ENCODE peak calls at places on chromosome 2, in ten cellular contexts. F is PC-3, B is GM12865, U is K562, K is tibial artery, O is right lobe of liver, X is heart right ventricle, R is Peyer's patch, T is aorta, J is left lung. C is an unnamed sample.

GRCh38 chr2:30684996-30685395 is 122.2 kb downstream of the CAPN13 start:
- DNase-seq in K (no peak), R (no peak), O (peak), U (no peak), X (no peak), F (no peak), B (no peak), T (no peak), J (no peak), C (no peak)

GRCh38 chr2:204842731-204843490 is 297.6 kb downstream of the PARD3B start:
- DNase-seq in K (no peak), O (no peak), J (no peak), U (no peak), B (no peak), F (peak), X (no peak), T (peak), R (no peak), C (peak)

GRCh38 chr2:224796695-224797305 is 80.6 kb upstream of the CCDC195 start:
- DNase-seq in U (no peak), X (no peak), T (no peak), F (no peak), K (no peak), O (no peak), B (no peak), R (no peak), J (no peak), C (no peak)

GRCh38 chr2:31762085-31762484 is 181.3 kb upstream of the SRD5A2 start:
- DNase-seq in X (no peak), O (no peak), U (no peak), B (no peak), T (no peak), K (no peak), J (no peak), F (peak), R (no peak), C (no peak)

GRCh38 chr2:43221660-43222471 is 4.5 kb downstream of the ZFP36L2 start:
- DNase-seq in K (peak), J (peak), T (peak), U (peak), B (peak), F (peak), X (peak), R (peak), O (peak), C (peak)

GRCh38 chr2:15836134-15836941 is 104.0 kb upstream of the MYCN start:
- DNase-seq in T (no peak), B (no peak), R (no peak), X (no peak), F (no peak), J (no peak), K (no peak), U (no peak), O (no peak), C (no peak)

GRCh38 chr2:44655401-44655864 is 286.1 kb upstream of the SIX3 start:
- DNase-seq in O (no peak), F (no peak), X (no peak), K (no peak), J (no peak), U (no peak), R (no peak), T (no peak), B (no peak), C (no peak)

GRCh38 chr2:23524261-23524706 is 139.3 kb downstream of the KLHL29 start:
- DNase-seq in R (no peak), K (peak), B (no peak), F (peak), O (no peak), U (no peak), X (no peak), J (no peak), T (peak), C (peak)

GRCh38 chr2:48601349-48601748 is 16.3 kb upstream of the GTF2A1L start:
- DNase-seq in J (no peak), R (no peak), O (no peak), B (peak), K (no peak), T (no peak), U (peak), F (peak), X (no peak), C (peak)

GRCh38 chr2:128288781-128289180 is 29.9 kb downstream of the HS6ST1 start:
- DNase-seq in K (no peak), F (no peak), J (peak), T (no peak), U (no peak), O (no peak), R (no peak), B (no peak), X (no peak), C (no peak)

GRCh38 chr2:128286011-128286721 is 32.5 kb downstream of the HS6ST1 start:
- DNase-seq in T (peak), F (no peak), X (peak), O (no peak), K (no peak), J (peak), B (no peak), U (no peak), R (no peak), C (no peak)

GRCh38 chr2:128287780-128288735 is 30.6 kb downstream of the HS6ST1 start:
- DNase-seq in K (no peak), J (no peak), R (no peak), F (no peak), T (no peak), O (no peak), U (no peak), B (no peak), X (no peak), C (no peak)

GRCh38 chr2:128285329-128285931 is 33.2 kb downstream of the HS6ST1 start:
- DNase-seq in B (no peak), X (peak), F (no peak), J (peak), U (no peak), O (no peak), R (no peak), T (peak), K (no peak), C (no peak)

GRCh38 chr2:128286905-128287779 is 31.5 kb downstream of the HS6ST1 start:
- DNase-seq in F (no peak), B (no peak), R (no peak), O (no peak), T (peak), U (no peak), J (peak), X (peak), K (no peak), C (no peak)
- H3K4me3 ChIP-seq in F (no peak), B (no peak), R (no peak), O (no peak), T (no peak), U (no peak), J (no peak), X (no peak), K (no peak), C (no peak)

GRCh38 chr2:239300871-239301742 is 99.7 kb downstream of the HDAC4 start:
- DNase-seq in X (no peak), F (no peak), K (peak), R (peak), J (peak), T (peak), U (no peak), B (no peak), O (peak), C (no peak)

GRCh38 chr2:239299218-239299939 is 101.4 kb downstream of the HDAC4 start:
- DNase-seq in U (no peak), K (peak), J (no peak), T (peak), R (peak), F (no peak), X (no peak), O (peak), B (no peak), C (no peak)

GRCh38 chr2:239298126-239298804 is 102.6 kb downstream of the HDAC4 start:
- DNase-seq in B (no peak), T (peak), O (peak), R (peak), J (no peak), F (peak), U (no peak), K (peak), X (no peak), C (no peak)

GRCh38 chr2:239302083-239302807 is 98.6 kb downstream of the HDAC4 start:
- DNase-seq in U (no peak), F (no peak), X (no peak), B (no peak), J (no peak), T (peak), K (peak), O (no peak), R (peak), C (no peak)

DNA sequence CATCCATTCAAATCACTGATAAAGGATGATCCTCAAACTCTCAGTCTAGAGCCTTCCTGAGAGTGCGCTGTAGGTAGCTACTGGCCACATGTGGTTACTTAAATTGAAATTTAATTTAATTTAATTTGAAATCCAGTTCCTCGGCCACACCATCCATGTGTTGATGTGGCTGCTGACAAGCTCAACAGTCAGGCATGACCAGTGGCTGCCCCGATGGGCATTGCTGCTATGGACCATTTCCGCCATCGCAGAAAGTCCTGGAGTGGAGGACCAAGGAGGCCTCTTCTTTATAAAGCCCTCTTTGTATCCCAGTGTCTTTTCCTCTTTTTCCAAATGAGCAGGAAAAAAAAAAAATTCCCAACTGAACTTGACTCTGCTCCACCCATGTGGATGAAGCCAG is 100.6 kb downstream of the HDAC4 start:
- DNase-seq in T (peak), J (no peak), K (no peak), U (no peak), R (peak), F (no peak), X (no peak), B (no peak), O (no peak), C (no peak)
- H3K4me3 ChIP-seq in T (no peak), J (no peak), K (no peak), U (no peak), R (no peak), F (no peak), X (no peak), B (no peak), O (no peak), C (no peak)

GRCh38 chr2:191839918-191840804 is 6.7 kb downstream of the CAVIN2 start:
- DNase-seq in R (no peak), T (no peak), U (no peak), X (no peak), B (no peak), F (no peak), O (no peak), K (no peak), J (no peak), C (no peak)

GRCh38 chr2:191838526-191838925 is 8.4 kb downstream of the CAVIN2 start:
- DNase-seq in R (no peak), O (no peak), U (no peak), T (no peak), K (no peak), F (no peak), J (no peak), X (no peak), B (no peak), C (no peak)

GRCh38 chr2:191844706-191845105 is 2.2 kb downstream of the CAVIN2 start:
- DNase-seq in U (no peak), X (no peak), R (no peak), J (no peak), T (no peak), K (no peak), F (no peak), O (no peak), B (no peak), C (no peak)

GRCh38 chr2:191836853-191837769 is 9.8 kb downstream of the CAVIN2 start:
- DNase-seq in O (no peak), R (no peak), T (no peak), U (peak), F (no peak), K (no peak), B (peak), X (no peak), J (no peak), C (no peak)

GRCh38 chr2:191840916-191841315 is 6.0 kb downstream of the CAVIN2 start:
- DNase-seq in K (no peak), J (no peak), F (no peak), R (no peak), B (no peak), O (no peak), U (no peak), X (no peak), T (no peak), C (no peak)
- H3K4me3 ChIP-seq in K (no peak), J (peak), F (no peak), R (no peak), B (no peak), O (no peak), U (peak), X (peak), T (no peak), C (no peak)

DNA sequence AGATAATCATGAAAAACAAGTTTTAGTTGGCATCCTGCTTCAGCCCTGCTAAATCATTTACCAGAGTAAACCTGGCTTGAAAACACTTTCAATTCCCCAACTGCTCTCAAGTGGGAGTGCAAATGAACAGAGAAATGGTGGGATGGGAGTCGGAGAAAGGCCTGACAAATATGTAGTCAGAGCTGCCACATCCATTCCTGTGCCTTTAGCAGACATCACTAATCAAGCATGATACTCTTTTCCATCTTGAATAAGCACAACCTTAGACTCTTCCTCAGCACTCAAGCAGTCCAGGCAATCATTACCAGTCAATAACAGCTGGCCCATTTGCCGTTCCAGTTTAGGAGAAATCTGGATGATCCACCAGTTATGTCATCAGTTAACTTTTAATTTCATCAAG is 101.3 kb downstream of the ANKRD44 start:
- DNase-seq in F (no peak), X (no peak), O (no peak), U (no peak), B (peak), T (no peak), J (no peak), R (no peak), K (no peak), C (no peak)
- H3K4me3 ChIP-seq in F (no peak), X (no peak), O (no peak), U (no peak), B (peak), T (no peak), J (no peak), R (no peak), K (no peak), C (no peak)

GRCh38 chr2:152335016-152335850 is at the start of gene FMNL2:
- DNase-seq in B (peak), J (peak), R (peak), U (peak), F (peak), O (peak), T (peak), K (peak), X (peak), C (peak)

GRCh38 chr2:152336103-152336853 is 1.3 kb downstream of the FMNL2 start:
- DNase-seq in F (peak), J (peak), K (peak), B (peak), O (peak), U (no peak), X (peak), T (peak), R (peak), C (peak)

GRCh38 chr2:152335851-152336102 is 803 bp downstream of the FMNL2 start:
- DNase-seq in J (no peak), K (peak), B (no peak), O (no peak), X (peak), T (peak), U (no peak), F (no peak), R (no peak), C (no peak)

GRCh38 chr2:152336854-152337510 is 2.0 kb downstream of the FMNL2 start:
- DNase-seq in B (no peak), F (peak), X (no peak), U (no peak), J (no peak), T (peak), R (peak), K (no peak), O (no peak), C (peak)

GRCh38 chr2:152337511-152337903 is 2.5 kb downstream of the FMNL2 start:
- DNase-seq in F (no peak), R (no peak), O (no peak), K (no peak), U (no peak), X (no peak), B (no peak), J (no peak), T (no peak), C (no peak)
- H3K4me3 ChIP-seq in F (peak), R (no peak), O (no peak), K (peak), U (no peak), X (peak), B (no peak), J (peak), T (no peak), C (no peak)

GRCh38 chr2:54635554-54636152 is 87.8 kb upstream of the EML6 start:
- DNase-seq in U (no peak), O (no peak), K (no peak), F (no peak), T (no peak), B (no peak), J (no peak), X (no peak), R (no peak), C (peak)
- H3K4me3 ChIP-seq in U (no peak), O (no peak), K (peak), F (no peak), T (no peak), B (peak), J (no peak), X (no peak), R (no peak), C (no peak)

DNA sequence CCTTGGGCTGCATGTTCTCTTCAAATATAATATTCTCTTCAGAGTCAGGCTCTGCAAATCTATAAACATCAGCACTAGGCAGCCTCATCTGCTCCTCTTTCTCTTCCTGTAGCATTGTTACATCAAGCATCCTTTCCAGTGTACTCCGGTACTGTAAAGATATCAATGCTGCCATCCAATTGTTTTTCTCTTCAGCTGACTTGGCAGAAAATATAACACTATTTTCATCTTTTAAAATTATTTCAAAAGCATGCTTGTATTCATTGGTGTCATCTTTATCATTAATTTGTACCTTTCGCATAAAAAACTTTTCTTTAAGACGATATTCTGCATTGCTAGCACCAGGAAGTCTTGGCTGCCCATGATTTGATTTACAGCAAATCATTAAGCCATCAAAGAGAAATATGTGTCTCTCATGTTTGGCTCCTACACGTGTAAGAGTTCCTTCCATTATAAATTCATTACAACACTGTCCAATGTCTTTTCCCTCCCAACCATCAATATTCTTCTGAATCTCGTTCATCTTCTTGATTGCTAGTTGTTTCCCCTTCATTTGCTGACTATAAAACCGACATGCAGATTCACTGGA is 98.1 kb downstream of the SOS1 start:
- DNase-seq in O (no peak), F (no peak), K (no peak), U (no peak), R (no peak), J (no peak), X (no peak), B (no peak), T (no peak), C (no peak)
- H3K4me3 ChIP-seq in O (no peak), F (no peak), K (no peak), U (no peak), R (no peak), J (no peak), X (peak), B (no peak), T (no peak), C (no peak)

C was measured in astrocyte.